ENCODE peak calls at places on chromosomes 13 and 19, in ten cellular contexts. One of them, this sample, is unnamed.

GRCh38 chr13:111897846-111898215 is 169.1 kb upstream of the SOX1 start:
- DNase-seq in stimulated activated CD4-positive, alpha-beta T cell treated with anti-CD3 and anti-CD28 coated beads, Interleukin-4, amount 100 ng/mL, for 48 hours: no peak
- DNase-seq in epithelial cell of esophagus: no peak
- DNase-seq in left cardiac atrium: no peak
- DNase-seq in brain microvascular endothelial cell: no peak
- DNase-seq in ureter: peak
- DNase-seq in Kasumi-1: no peak
- DNase-seq in endothelial cell: no peak
- DNase-seq in mammary epithelial cell: no peak
- DNase-seq in T-cell: no peak
- DNase-seq in this sample: no peak

GRCh38 chr19:17455711-17456123 is 5.0 kb downstream of the NXNL1 start:
- DNase-seq in stimulated activated CD4-positive, alpha-beta T cell treated with anti-CD3 and anti-CD28 coated beads, Interleukin-4, amount 100 ng/mL, for 48 hours: no peak
- DNase-seq in epithelial cell of esophagus: no peak
- DNase-seq in left cardiac atrium: no peak
- DNase-seq in brain microvascular endothelial cell: no peak
- DNase-seq in ureter: no peak
- DNase-seq in Kasumi-1: no peak
- DNase-seq in endothelial cell: peak
- DNase-seq in mammary epithelial cell: no peak
- DNase-seq in T-cell: no peak
- DNase-seq in this sample: peak

GRCh38 chr19:48398329-48399235 is 5.1 kb downstream of the GRIN2D start:
- DNase-seq in stimulated activated CD4-positive, alpha-beta T cell treated with anti-CD3 and anti-CD28 coated beads, Interleukin-4, amount 100 ng/mL, for 48 hours: peak
- DNase-seq in epithelial cell of esophagus: peak
- DNase-seq in left cardiac atrium: peak
- DNase-seq in brain microvascular endothelial cell: peak
- DNase-seq in ureter: peak
- DNase-seq in Kasumi-1: no peak
- DNase-seq in endothelial cell: peak
- DNase-seq in mammary epithelial cell: peak
- DNase-seq in T-cell: peak
- DNase-seq in this sample: peak

GRCh38 chr19:52188822-52189744 is 769 bp upstream of the PPP2R1A start:
- DNase-seq in stimulated activated CD4-positive, alpha-beta T cell treated with anti-CD3 and anti-CD28 coated beads, Interleukin-4, amount 100 ng/mL, for 48 hours: no peak
- DNase-seq in epithelial cell of esophagus: peak
- DNase-seq in left cardiac atrium: peak
- DNase-seq in brain microvascular endothelial cell: peak
- DNase-seq in ureter: peak
- DNase-seq in Kasumi-1: no peak
- DNase-seq in endothelial cell: peak
- DNase-seq in mammary epithelial cell: no peak
- DNase-seq in T-cell: peak
- DNase-seq in this sample: no peak

GRCh38 chr19:5891938-5892771 is 11.4 kb downstream of the NDUFA11 start:
- DNase-seq in stimulated activated CD4-positive, alpha-beta T cell treated with anti-CD3 and anti-CD28 coated beads, Interleukin-4, amount 100 ng/mL, for 48 hours: no peak
- DNase-seq in epithelial cell of esophagus: no peak
- DNase-seq in left cardiac atrium: peak
- DNase-seq in brain microvascular endothelial cell: peak
- DNase-seq in ureter: no peak
- DNase-seq in Kasumi-1: no peak
- DNase-seq in endothelial cell: peak
- DNase-seq in mammary epithelial cell: no peak
- DNase-seq in T-cell: no peak
- DNase-seq in this sample: peak

GRCh38 chr13:24617394-24618218 is 62.6 kb upstream of the ATP12A start:
- DNase-seq in stimulated activated CD4-positive, alpha-beta T cell treated with anti-CD3 and anti-CD28 coated beads, Interleukin-4, amount 100 ng/mL, for 48 hours: no peak
- DNase-seq in epithelial cell of esophagus: no peak
- DNase-seq in left cardiac atrium: no peak
- DNase-seq in brain microvascular endothelial cell: no peak
- DNase-seq in ureter: no peak
- DNase-seq in Kasumi-1: no peak
- DNase-seq in endothelial cell: no peak
- DNase-seq in mammary epithelial cell: no peak
- DNase-seq in T-cell: no peak
- DNase-seq in this sample: no peak

GRCh38 chr13:95697052-95697680 is 20.2 kb downstream of the DNAJC3 start:
- DNase-seq in stimulated activated CD4-positive, alpha-beta T cell treated with anti-CD3 and anti-CD28 coated beads, Interleukin-4, amount 100 ng/mL, for 48 hours: no peak
- DNase-seq in epithelial cell of esophagus: no peak
- DNase-seq in left cardiac atrium: no peak
- DNase-seq in brain microvascular endothelial cell: no peak
- DNase-seq in ureter: no peak
- DNase-seq in Kasumi-1: no peak
- DNase-seq in endothelial cell: no peak
- DNase-seq in mammary epithelial cell: no peak
- DNase-seq in T-cell: no peak
- DNase-seq in this sample: no peak

GRCh38 chr13:18944501-18945068 is 237.0 kb downstream of the TUBA3C start:
- DNase-seq in stimulated activated CD4-positive, alpha-beta T cell treated with anti-CD3 and anti-CD28 coated beads, Interleukin-4, amount 100 ng/mL, for 48 hours: no peak
- DNase-seq in epithelial cell of esophagus: no peak
- DNase-seq in left cardiac atrium: no peak
- DNase-seq in brain microvascular endothelial cell: no peak
- DNase-seq in ureter: no peak
- DNase-seq in Kasumi-1: no peak
- DNase-seq in endothelial cell: no peak
- DNase-seq in mammary epithelial cell: no peak
- DNase-seq in T-cell: no peak
- DNase-seq in this sample: no peak